ENCODE peak calls at places on chromosomes 7 and 10, in five cellular contexts. P is IMR-90, M is upper lobe of right lung, S is HepG2, J is HCT116. D is an unnamed sample. For H3K4me1, the result is how much of the 10 kb centered on the place peaks cover.

GRCh38 chr10:49310460-49310859 is 11.5 kb downstream of the C10orf71 start:
- DNase-seq in M (no peak), J (no peak), S (no peak), P (no peak), D (peak)

GRCh38 chr7:131625817-131626372 is 69.5 kb upstream of the PODXL start:
- DNase-seq in P (peak), M (no peak), S (no peak), J (peak), D (peak)

GRCh38 chr7:464712-465461 is 54.8 kb downstream of the PDGFA start:
- DNase-seq in M (peak), P (peak), S (peak), J (no peak), D (no peak)

GRCh38 chr7:129859188-129859587 is 93.6 kb downstream of the UBE2H start:
- DNase-seq in S (no peak), J (no peak), P (peak), M (no peak), D (no peak)

GRCh38 chr10:110284262-110284661 is 20.5 kb downstream of the SMNDC1 start:
- DNase-seq in M (no peak), J (no peak), P (no peak), S (no peak), D (no peak)

GRCh38 chr7:13627455-13627854 is 362.0 kb downstream of the ETV1 start:
- DNase-seq in M (no peak), J (no peak), P (no peak), S (no peak), D (no peak)

GRCh38 chr7:80508440-80508839 is 3.4 kb downstream of the GNAT3 start:
- DNase-seq in M (no peak), J (no peak), S (no peak), P (peak), D (no peak)

GRCh38 chr7:38424750-38425463 is 151.5 kb upstream of the TARP start:
- DNase-seq in S (no peak), M (no peak), P (peak), J (no peak), D (no peak)

GRCh38 chr7:54992876-54993490 is 25.8 kb upstream of the EGFR start:
- DNase-seq in P (peak), M (no peak), S (no peak), J (no peak), D (no peak)

GRCh38 chr10:6035926-6036575 is 26.1 kb downstream of the IL2RA start:
- DNase-seq in S (no peak), M (no peak), J (no peak), P (no peak), D (no peak)

GRCh38 chr10:125291841-125292240 is 131.5 kb upstream of the CTBP2 start:
- DNase-seq in S (no peak), P (no peak), M (no peak), J (no peak), D (no peak)

GRCh38 chr7:36261019-36261754 is 108.1 kb downstream of the EEPD1 start:
- DNase-seq in J (no peak), S (no peak), P (peak), M (no peak), D (no peak)

GRCh38 chr10:110354322-110354766 is 49.6 kb upstream of the SMNDC1 start:
- DNase-seq in J (peak), M (peak), S (peak), P (peak), D (peak)

GRCh38 chr7:82172017-82172416 is 271.6 kb downstream of the CACNA2D1 start:
- DNase-seq in M (no peak), P (no peak), S (no peak), J (no peak), D (no peak)
- TF ChIP-seq CTCF in M (no peak), P (no peak), S (no peak), J (peak), D (peak)

GRCh38 chr7:30321089-30321991 is 36.9 kb downstream of the ZNRF2 start:
- DNase-seq in S (no peak), M (no peak), J (no peak), P (no peak), D (no peak)
- H3K4me1 ChIP-seq in S (under half), M (under half), J (under half), P (under half), D (half or more)

GRCh38 chr7:143396625-143397556 is 11.8 kb downstream of the EPHA1 start:
- DNase-seq in J (no peak), S (no peak), P (peak), M (peak), D (no peak)

GRCh38 chr7:143394068-143394467 is 12.9 kb downstream of the ZYX start:
- DNase-seq in M (no peak), S (no peak), P (no peak), J (no peak), D (no peak)

GRCh38 chr7:143394777-143395176 is 13.6 kb downstream of the ZYX start:
- DNase-seq in M (no peak), S (no peak), P (no peak), J (no peak), D (no peak)

GRCh38 chr7:143396182-143396581 is 12.5 kb downstream of the EPHA1 start:
- DNase-seq in S (no peak), J (no peak), M (peak), P (no peak), D (no peak)

GRCh38 chr7:143395187-143396149 is 13.2 kb downstream of the EPHA1 start:
- DNase-seq in P (no peak), M (peak), J (no peak), S (peak), D (no peak)
- TF ChIP-seq CTCF in P (peak), M (peak), J (peak), S (peak), D (no peak)

GRCh38 chr7:47581442-47581820 is 480 bp downstream of the TNS3 start:
- DNase-seq in P (no peak), M (peak), J (no peak), S (no peak), D (no peak)
- H3K4me1 ChIP-seq in P (under half), M (half or more), J (under half), S (half or more), D (under half)